ENCODE peak calls at places on chromosomes 16 and 17, in four cellular contexts. Y is lower lobe of right lung, F is uterus, J is fibroblast of mammary gland. P is an unnamed sample.

GRCh38 chr16:55821210-55821609 is 11.7 kb downstream of the CES1 start:
- DNase-seq in Y (no peak), F (no peak), J (no peak), P (no peak)

GRCh38 chr16:85983606-85984005 is 84.6 kb downstream of the IRF8 start:
- DNase-seq in Y (no peak), F (no peak), J (no peak), P (no peak)

GRCh38 chr17:27241346-27241946 is 52.5 kb upstream of the WSB1 start:
- DNase-seq in Y (no peak), F (no peak), J (peak), P (no peak)

GRCh38 chr17:83062818-83063671 is 16.4 kb upstream of the METRNL start:
- DNase-seq in Y (peak), F (peak), J (no peak), P (peak)

GRCh38 chr17:79127534-79128135 is 53.0 kb downstream of the ENGASE start:
- DNase-seq in Y (no peak), F (no peak), J (no peak), P (no peak)

GRCh38 chr16:18800674-18801196 is 614 bp downstream of the ARL6IP1 start:
- DNase-seq in Y (no peak), F (no peak), J (peak), P (peak)

GRCh38 chr16:60206511-60206910 is 1472.4 kb upstream of the GOT2 start:
- DNase-seq in Y (no peak), F (no peak), J (no peak), P (no peak)

GRCh38 chr17:55448681-55449080 is 27.0 kb upstream of the MMD start:
- DNase-seq in Y (no peak), F (no peak), J (peak), P (no peak)

GRCh38 chr17:52756739-52757138 is 598.2 kb upstream of the CA10 start:
- DNase-seq in Y (no peak), F (no peak), J (no peak), P (no peak)

GRCh38 chr16:84670063-84670462 is 21.8 kb downstream of the KLHL36 start:
- DNase-seq in Y (no peak), F (no peak), J (no peak), P (no peak)

GRCh38 chr16:68396481-68396880 is 51.8 kb downstream of the SMPD3 start:
- DNase-seq in Y (peak), F (no peak), J (peak), P (peak)

GRCh38 chr17:13031718-13032350 is 14.0 kb upstream of the ELAC2 start:
- DNase-seq in Y (peak), F (peak), J (peak), P (peak)

GRCh38 chr16:22314661-22315626 is 17.7 kb downstream of the POLR3E start:
- DNase-seq in Y (no peak), F (no peak), J (no peak), P (no peak)

GRCh38 chr17:42458497-42459255 is at the start of gene ATP6V0A1:
- DNase-seq in Y (peak), F (peak), J (peak), P (peak)

GRCh38 chr16:2514333-2515179 is 804 bp downstream of the ATP6V0C start:
- DNase-seq in Y (no peak), F (no peak), J (no peak), P (no peak)

GRCh38 chr16:89722392-89723278 is 1.3 kb downstream of the ZNF276 start:
- DNase-seq in Y (peak), F (peak), J (peak), P (peak)

GRCh38 chr17:28996554-28997096 is 9.2 kb downstream of the SEZ6 start:
- DNase-seq in Y (no peak), F (no peak), J (no peak), P (no peak)

GRCh38 chr17:5446786-5447185 is 7.8 kb upstream of the C1QBP start:
- DNase-seq in Y (no peak), F (no peak), J (no peak), P (no peak)

GRCh38 chr16:81956213-81956948 is 54.9 kb downstream of the SDR42E1 start:
- DNase-seq in Y (peak), F (no peak), J (peak), P (no peak)

GRCh38 chr17:50944054-50944901 is 78.1 kb upstream of the TOB1 start:
- DNase-seq in Y (peak), F (peak), J (peak), P (peak)

GRCh38 chr16:75188832-75189477 is 18.0 kb downstream of the CTRB2 start:
- DNase-seq in Y (no peak), F (no peak), J (no peak), P (no peak)

GRCh38 chr17:17810374-17811248 is 26.2 kb downstream of the SREBF1 start:
- DNase-seq in Y (no peak), F (peak), J (peak), P (no peak)

GRCh38 chr16:50261160-50261706 is 5.1 kb upstream of the ADCY7 start:
- DNase-seq in Y (no peak), F (peak), J (no peak), P (no peak)

GRCh38 chr16:89422527-89422904 is 67.8 kb downstream of the ANKRD11 start:
- DNase-seq in Y (no peak), F (no peak), J (peak), P (no peak)

GRCh38 chr16:90031931-90032663 is 12.8 kb upstream of the DBNDD1 start:
- DNase-seq in Y (no peak), F (no peak), J (peak), P (no peak)

GRCh38 chr17:28878981-28879380 is 18.6 kb downstream of the FLOT2 start:
- DNase-seq in Y (no peak), F (no peak), J (peak), P (peak)

GRCh38 chr16:23504453-23505179 is 5.7 kb downstream of the GGA2 start:
- DNase-seq in Y (peak), F (peak), J (peak), P (peak)

GRCh38 chr16:28289939-28290862 is 2.1 kb upstream of the SBK1 start:
- DNase-seq in Y (no peak), F (no peak), J (no peak), P (no peak)

GRCh38 chr16:4649744-4650442 is 25.3 kb downstream of the MGRN1 start:
- DNase-seq in Y (no peak), F (no peak), J (no peak), P (no peak)

GRCh38 chr17:64009571-64010402 is 10.6 kb downstream of the ICAM2 start:
- DNase-seq in Y (no peak), F (no peak), J (peak), P (peak)

GRCh38 chr17:3983945-3984484 is 19.8 kb upstream of the ATP2A3 start:
- DNase-seq in Y (peak), F (no peak), J (peak), P (no peak)

GRCh38 chr17:79087428-79088143 is 13.0 kb downstream of the ENGASE start:
- DNase-seq in Y (peak), F (peak), J (peak), P (peak)

GRCh38 chr17:50955667-50956120 is 89.5 kb upstream of the TOB1 start:
- DNase-seq in Y (no peak), F (no peak), J (no peak), P (no peak)

GRCh38 chr17:38602862-38603785 is 2.6 kb downstream of the SRCIN1 start:
- DNase-seq in Y (no peak), F (no peak), J (no peak), P (no peak)

GRCh38 chr17:38605852-38606645 is at the start of gene SRCIN1:
- DNase-seq in Y (peak), F (peak), J (no peak), P (peak)

GRCh38 chr17:38603786-38604478 is 1.8 kb downstream of the SRCIN1 start:
- DNase-seq in Y (no peak), F (no peak), J (no peak), P (no peak)

GRCh38 chr17:38605230-38605851 is 411 bp downstream of the SRCIN1 start:
- DNase-seq in Y (no peak), F (no peak), J (no peak), P (no peak)

DNA sequence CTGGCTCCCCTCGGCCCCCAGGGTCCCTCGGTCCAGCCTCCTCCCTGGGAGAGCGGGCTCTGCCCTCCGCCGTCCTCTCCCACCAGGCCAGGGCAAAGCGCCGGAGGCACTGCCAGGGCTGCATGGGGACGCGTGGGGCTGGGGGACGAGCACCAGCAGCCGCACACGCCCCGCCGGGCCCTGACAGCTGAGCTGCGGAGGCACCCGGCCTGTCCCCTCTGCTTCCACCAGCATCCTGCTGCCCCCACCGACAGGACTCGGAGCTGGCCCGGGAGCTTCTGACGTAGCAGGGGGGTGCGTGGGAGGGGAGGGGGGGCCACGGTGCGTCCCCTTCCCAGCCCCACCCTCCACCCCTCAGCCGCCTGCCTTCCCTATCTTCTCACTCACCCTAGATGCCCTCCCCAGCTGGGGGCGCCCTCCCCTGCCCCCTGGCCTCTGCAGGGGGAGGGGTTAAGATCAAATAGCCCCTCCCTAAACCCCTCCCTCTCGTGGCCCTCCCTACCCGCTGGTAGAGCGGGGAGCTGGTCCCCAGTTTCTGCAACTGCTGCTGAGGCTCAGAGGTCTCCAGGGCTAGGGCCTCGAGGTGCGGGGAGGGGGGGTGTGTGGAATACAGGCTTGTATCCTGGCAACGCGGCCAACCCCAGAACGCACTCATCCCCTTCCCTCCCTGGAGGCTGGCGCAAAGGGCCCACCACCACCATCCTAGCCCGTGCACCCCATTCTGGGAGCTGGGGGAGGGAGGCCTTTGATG is 1.1 kb downstream of the SRCIN1 start:
- DNase-seq in Y (no peak), F (no peak), J (no peak), P (no peak)
- H3K4me3 ChIP-seq in Y (no peak), F (no peak), J (no peak), P (no peak)

GRCh38 chr16:48308535-48308934 is 61.2 kb upstream of the ABCC11 start:
- DNase-seq in Y (no peak), F (no peak), J (no peak), P (no peak)
- TF ChIP-seq CTCF in Y (no peak), F (no peak), J (no peak), P (no peak)

GRCh38 chr17:77141846-77142449 is 1.2 kb downstream of the SEC14L1 start:
- DNase-seq in Y (no peak), F (no peak), J (no peak), P (no peak)
- H3K4me3 ChIP-seq in Y (peak), F (peak), J (peak), P (peak)

GRCh38 chr17:7220593-7221280 is 999 bp downstream of the ACADVL start:
- DNase-seq in Y (peak), F (no peak), J (peak), P (peak)
- TF ChIP-seq CTCF in Y (peak), F (peak), J (peak), P (peak)

GRCh38 chr17:31721291-31722025 is 137.6 kb downstream of the COPRS start:
- DNase-seq in Y (no peak), F (no peak), J (no peak), P (no peak)

GRCh38 chr17:31724026-31724425 is 135.0 kb downstream of the COPRS start:
- DNase-seq in Y (no peak), F (no peak), J (peak), P (no peak)

GRCh38 chr17:31724619-31725018 is 134.4 kb downstream of the COPRS start:
- DNase-seq in Y (no peak), F (no peak), J (peak), P (no peak)

GRCh38 chr17:31726980-31727427 is 132.0 kb downstream of the COPRS start:
- DNase-seq in Y (no peak), F (peak), J (peak), P (no peak)

GRCh38 chr17:31722251-31723056 is 136.6 kb downstream of the COPRS start:
- DNase-seq in Y (no peak), F (no peak), J (no peak), P (no peak)
- H3K4me3 ChIP-seq in Y (no peak), F (no peak), J (no peak), P (no peak)

GRCh38 chr17:57256708-57257112 is 387 bp downstream of the MSI2 start:
- DNase-seq in Y (peak), F (peak), J (no peak), P (peak)
- TF ChIP-seq CTCF in Y (no peak), F (no peak), J (no peak), P (no peak)